ENCODE peak calls at places on chromosome 5, in ten cellular contexts. One of them, this sample, is unnamed. For H3K36me3, the result is how much of the 10 kb centered on the place peaks cover.

GRCh38 chr5:67476531-67476930 is 279.9 kb upstream of the CD180 start:
- DNase-seq in tibial artery: no peak
- DNase-seq in H7: no peak
- DNase-seq in OCI-LY7: no peak
- DNase-seq in CD8-positive, alpha-beta T cell: no peak
- DNase-seq in breast epithelium: peak
- DNase-seq in fibroblast of lung: peak
- DNase-seq in mesenchymal stem cell: peak
- DNase-seq in SK-N-SH: no peak
- DNase-seq in CD8-positive, alpha-beta memory T cell: peak
- DNase-seq in this sample: no peak

GRCh38 chr5:67268233-67269011 is 71.8 kb upstream of the CD180 start:
- DNase-seq in CD8-positive, alpha-beta memory T cell: no peak
- DNase-seq in fibroblast of lung: peak
- DNase-seq in breast epithelium: peak
- DNase-seq in mesenchymal stem cell: peak
- DNase-seq in OCI-LY7: no peak
- DNase-seq in tibial artery: peak
- DNase-seq in H7: no peak
- DNase-seq in SK-N-SH: peak
- DNase-seq in CD8-positive, alpha-beta T cell: no peak
- DNase-seq in this sample: peak

GRCh38 chr5:90954951-90955635 is 396.5 kb downstream of the ADGRV1 start:
- DNase-seq in mesenchymal stem cell: no peak
- DNase-seq in breast epithelium: no peak
- DNase-seq in fibroblast of lung: no peak
- DNase-seq in CD8-positive, alpha-beta memory T cell: no peak
- DNase-seq in CD8-positive, alpha-beta T cell: no peak
- DNase-seq in SK-N-SH: no peak
- DNase-seq in H7: no peak
- DNase-seq in tibial artery: no peak
- DNase-seq in OCI-LY7: no peak
- DNase-seq in this sample: no peak

GRCh38 chr5:173486355-173486754 is 130.1 kb downstream of the BOD1 start:
- DNase-seq in mesenchymal stem cell: no peak
- DNase-seq in H7: no peak
- DNase-seq in CD8-positive, alpha-beta T cell: no peak
- DNase-seq in SK-N-SH: no peak
- DNase-seq in OCI-LY7: no peak
- DNase-seq in breast epithelium: peak
- DNase-seq in tibial artery: peak
- DNase-seq in CD8-positive, alpha-beta memory T cell: no peak
- DNase-seq in fibroblast of lung: no peak
- DNase-seq in this sample: no peak

GRCh38 chr5:115487750-115488149 is 56.8 kb downstream of the FEM1C start:
- DNase-seq in H7: no peak
- DNase-seq in tibial artery: no peak
- DNase-seq in SK-N-SH: no peak
- DNase-seq in breast epithelium: no peak
- DNase-seq in CD8-positive, alpha-beta T cell: no peak
- DNase-seq in CD8-positive, alpha-beta memory T cell: no peak
- DNase-seq in fibroblast of lung: no peak
- DNase-seq in OCI-LY7: no peak
- DNase-seq in mesenchymal stem cell: no peak
- DNase-seq in this sample: no peak

GRCh38 chr5:96148376-96148775 is 186.7 kb upstream of the ELL2 start:
- DNase-seq in breast epithelium: no peak
- DNase-seq in H7: no peak
- DNase-seq in mesenchymal stem cell: no peak
- DNase-seq in tibial artery: no peak
- DNase-seq in fibroblast of lung: no peak
- DNase-seq in OCI-LY7: no peak
- DNase-seq in CD8-positive, alpha-beta memory T cell: no peak
- DNase-seq in SK-N-SH: no peak
- DNase-seq in CD8-positive, alpha-beta T cell: no peak
- DNase-seq in this sample: no peak

GRCh38 chr5:10635257-10635860 is 71.5 kb downstream of the ANKRD33B start:
- DNase-seq in OCI-LY7: peak
- DNase-seq in CD8-positive, alpha-beta memory T cell: no peak
- DNase-seq in tibial artery: no peak
- DNase-seq in H7: peak
- DNase-seq in breast epithelium: no peak
- DNase-seq in SK-N-SH: no peak
- DNase-seq in CD8-positive, alpha-beta T cell: peak
- DNase-seq in fibroblast of lung: peak
- DNase-seq in mesenchymal stem cell: peak
- DNase-seq in this sample: peak

GRCh38 chr5:157575096-157575872 is at the start of gene ADAM19:
- DNase-seq in OCI-LY7: peak
- DNase-seq in SK-N-SH: peak
- DNase-seq in tibial artery: peak
- DNase-seq in mesenchymal stem cell: peak
- DNase-seq in CD8-positive, alpha-beta memory T cell: no peak
- DNase-seq in CD8-positive, alpha-beta T cell: no peak
- DNase-seq in breast epithelium: no peak
- DNase-seq in H7: peak
- DNase-seq in fibroblast of lung: peak
- DNase-seq in this sample: peak

GRCh38 chr5:94432499-94432898 is 185.9 kb downstream of the KIAA0825 start:
- DNase-seq in OCI-LY7: no peak
- DNase-seq in tibial artery: no peak
- DNase-seq in breast epithelium: no peak
- DNase-seq in CD8-positive, alpha-beta memory T cell: no peak
- DNase-seq in H7: no peak
- DNase-seq in fibroblast of lung: peak
- DNase-seq in SK-N-SH: no peak
- DNase-seq in mesenchymal stem cell: peak
- DNase-seq in CD8-positive, alpha-beta T cell: no peak
- DNase-seq in this sample: peak

GRCh38 chr5:56737002-56737621 is 78.2 kb upstream of the MAP3K1 start:
- DNase-seq in H7: no peak
- DNase-seq in tibial artery: no peak
- DNase-seq in SK-N-SH: no peak
- DNase-seq in fibroblast of lung: peak
- DNase-seq in breast epithelium: no peak
- DNase-seq in mesenchymal stem cell: peak
- DNase-seq in CD8-positive, alpha-beta T cell: no peak
- DNase-seq in OCI-LY7: peak
- DNase-seq in CD8-positive, alpha-beta memory T cell: no peak
- DNase-seq in this sample: peak

GRCh38 chr5:10457682-10458574 is 16.2 kb downstream of the ROPN1L start:
- DNase-seq in SK-N-SH: peak
- DNase-seq in mesenchymal stem cell: no peak
- DNase-seq in CD8-positive, alpha-beta memory T cell: no peak
- DNase-seq in breast epithelium: peak
- DNase-seq in OCI-LY7: no peak
- DNase-seq in tibial artery: no peak
- DNase-seq in fibroblast of lung: no peak
- DNase-seq in H7: peak
- DNase-seq in CD8-positive, alpha-beta T cell: no peak
- DNase-seq in this sample: no peak

GRCh38 chr5:98397081-98397480 is 376.4 kb upstream of the RGMB start:
- DNase-seq in CD8-positive, alpha-beta T cell: no peak
- DNase-seq in mesenchymal stem cell: no peak
- DNase-seq in tibial artery: no peak
- DNase-seq in CD8-positive, alpha-beta memory T cell: no peak
- DNase-seq in fibroblast of lung: peak
- DNase-seq in breast epithelium: no peak
- DNase-seq in SK-N-SH: no peak
- DNase-seq in H7: no peak
- DNase-seq in OCI-LY7: no peak
- DNase-seq in this sample: peak

GRCh38 chr5:181161534-181162175 is 14.3 kb downstream of the OR2V2 start:
- DNase-seq in SK-N-SH: no peak
- DNase-seq in breast epithelium: no peak
- DNase-seq in fibroblast of lung: no peak
- DNase-seq in CD8-positive, alpha-beta memory T cell: no peak
- DNase-seq in H7: no peak
- DNase-seq in OCI-LY7: no peak
- DNase-seq in mesenchymal stem cell: no peak
- DNase-seq in CD8-positive, alpha-beta T cell: no peak
- DNase-seq in tibial artery: no peak
- DNase-seq in this sample: no peak

GRCh38 chr5:150119421-150120061 is 33.2 kb upstream of the CSF1R start:
- DNase-seq in SK-N-SH: no peak
- DNase-seq in tibial artery: no peak
- DNase-seq in CD8-positive, alpha-beta memory T cell: no peak
- DNase-seq in breast epithelium: no peak
- DNase-seq in OCI-LY7: no peak
- DNase-seq in H7: peak
- DNase-seq in CD8-positive, alpha-beta T cell: no peak
- DNase-seq in fibroblast of lung: no peak
- DNase-seq in mesenchymal stem cell: no peak
- DNase-seq in this sample: no peak
- H3K36me3 ChIP-seq in SK-N-SH: half or more
- H3K36me3 ChIP-seq in tibial artery: half or more
- H3K36me3 ChIP-seq in CD8-positive, alpha-beta memory T cell: under half
- H3K36me3 ChIP-seq in breast epithelium: under half
- H3K36me3 ChIP-seq in OCI-LY7: under half
- H3K36me3 ChIP-seq in H7: under half
- H3K36me3 ChIP-seq in CD8-positive, alpha-beta T cell: under half
- H3K36me3 ChIP-seq in fibroblast of lung: half or more
- H3K36me3 ChIP-seq in mesenchymal stem cell: half or more
- H3K36me3 ChIP-seq in this sample: under half

GRCh38 chr5:129103397-129103796 is 8.8 kb downstream of the ISOC1 start:
- DNase-seq in mesenchymal stem cell: no peak
- DNase-seq in OCI-LY7: no peak
- DNase-seq in H7: no peak
- DNase-seq in tibial artery: no peak
- DNase-seq in CD8-positive, alpha-beta memory T cell: no peak
- DNase-seq in fibroblast of lung: no peak
- DNase-seq in breast epithelium: no peak
- DNase-seq in SK-N-SH: peak
- DNase-seq in CD8-positive, alpha-beta T cell: no peak
- DNase-seq in this sample: no peak

GRCh38 chr5:129111351-129111750 is 16.8 kb downstream of the ISOC1 start:
- DNase-seq in CD8-positive, alpha-beta memory T cell: no peak
- DNase-seq in CD8-positive, alpha-beta T cell: no peak
- DNase-seq in H7: no peak
- DNase-seq in fibroblast of lung: no peak
- DNase-seq in tibial artery: no peak
- DNase-seq in mesenchymal stem cell: no peak
- DNase-seq in breast epithelium: no peak
- DNase-seq in OCI-LY7: no peak
- DNase-seq in SK-N-SH: no peak
- DNase-seq in this sample: no peak

GRCh38 chr5:129110742-129111141 is 16.2 kb downstream of the ISOC1 start:
- DNase-seq in OCI-LY7: no peak
- DNase-seq in CD8-positive, alpha-beta memory T cell: no peak
- DNase-seq in fibroblast of lung: no peak
- DNase-seq in mesenchymal stem cell: no peak
- DNase-seq in breast epithelium: no peak
- DNase-seq in tibial artery: no peak
- DNase-seq in H7: no peak
- DNase-seq in CD8-positive, alpha-beta T cell: no peak
- DNase-seq in SK-N-SH: no peak
- DNase-seq in this sample: no peak

GRCh38 chr5:129104910-129105455 is 10.4 kb downstream of the ISOC1 start:
- DNase-seq in OCI-LY7: no peak
- DNase-seq in CD8-positive, alpha-beta T cell: no peak
- DNase-seq in H7: no peak
- DNase-seq in breast epithelium: no peak
- DNase-seq in mesenchymal stem cell: no peak
- DNase-seq in tibial artery: no peak
- DNase-seq in SK-N-SH: no peak
- DNase-seq in fibroblast of lung: no peak
- DNase-seq in CD8-positive, alpha-beta memory T cell: no peak
- DNase-seq in this sample: no peak

DNA sequence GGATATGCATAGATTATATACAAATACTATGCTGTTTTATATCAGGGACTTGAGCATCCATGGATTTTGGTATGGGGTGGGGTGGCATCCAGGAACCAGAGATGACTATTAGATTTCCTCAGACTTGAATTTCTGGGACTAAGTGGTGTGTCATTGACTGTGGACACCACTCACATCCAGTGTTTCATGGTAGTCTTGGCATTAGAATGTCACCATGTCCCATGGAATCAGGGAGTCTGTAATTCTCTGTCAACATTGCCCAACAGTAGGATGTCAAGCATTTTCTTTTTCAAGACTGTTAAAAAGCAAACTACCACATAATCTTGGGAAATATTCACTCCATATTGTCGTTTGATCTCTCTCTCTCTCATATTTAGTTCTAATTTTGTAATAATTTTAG is 13.1 kb downstream of the ISOC1 start:
- DNase-seq in OCI-LY7: no peak
- DNase-seq in H7: no peak
- DNase-seq in CD8-positive, alpha-beta memory T cell: no peak
- DNase-seq in breast epithelium: no peak
- DNase-seq in tibial artery: no peak
- DNase-seq in mesenchymal stem cell: no peak
- DNase-seq in fibroblast of lung: no peak
- DNase-seq in SK-N-SH: no peak
- DNase-seq in CD8-positive, alpha-beta T cell: no peak
- DNase-seq in this sample: no peak
- H3K36me3 ChIP-seq in OCI-LY7: under half
- H3K36me3 ChIP-seq in H7: under half
- H3K36me3 ChIP-seq in CD8-positive, alpha-beta memory T cell: under half
- H3K36me3 ChIP-seq in breast epithelium: under half
- H3K36me3 ChIP-seq in tibial artery: under half
- H3K36me3 ChIP-seq in mesenchymal stem cell: under half
- H3K36me3 ChIP-seq in fibroblast of lung: under half
- H3K36me3 ChIP-seq in SK-N-SH: half or more
- H3K36me3 ChIP-seq in CD8-positive, alpha-beta T cell: under half
- H3K36me3 ChIP-seq in this sample: under half

GRCh38 chr5:135383803-135384495 is 15.1 kb downstream of the MACROH2A1 start:
- DNase-seq in H7: no peak
- DNase-seq in OCI-LY7: no peak
- DNase-seq in mesenchymal stem cell: no peak
- DNase-seq in CD8-positive, alpha-beta memory T cell: no peak
- DNase-seq in breast epithelium: no peak
- DNase-seq in tibial artery: no peak
- DNase-seq in fibroblast of lung: no peak
- DNase-seq in SK-N-SH: no peak
- DNase-seq in CD8-positive, alpha-beta T cell: no peak
- DNase-seq in this sample: no peak
- H3K36me3 ChIP-seq in H7: under half
- H3K36me3 ChIP-seq in OCI-LY7: half or more
- H3K36me3 ChIP-seq in mesenchymal stem cell: half or more
- H3K36me3 ChIP-seq in CD8-positive, alpha-beta memory T cell: under half
- H3K36me3 ChIP-seq in breast epithelium: under half
- H3K36me3 ChIP-seq in tibial artery: half or more
- H3K36me3 ChIP-seq in fibroblast of lung: under half
- H3K36me3 ChIP-seq in SK-N-SH: half or more
- H3K36me3 ChIP-seq in CD8-positive, alpha-beta T cell: under half
- H3K36me3 ChIP-seq in this sample: under half

GRCh38 chr5:138315751-138316278 is 15.8 kb downstream of the CDC25C start:
- DNase-seq in SK-N-SH: no peak
- DNase-seq in fibroblast of lung: no peak
- DNase-seq in OCI-LY7: no peak
- DNase-seq in CD8-positive, alpha-beta T cell: no peak
- DNase-seq in tibial artery: no peak
- DNase-seq in CD8-positive, alpha-beta memory T cell: no peak
- DNase-seq in breast epithelium: no peak
- DNase-seq in mesenchymal stem cell: no peak
- DNase-seq in H7: no peak
- DNase-seq in this sample: no peak

DNA sequence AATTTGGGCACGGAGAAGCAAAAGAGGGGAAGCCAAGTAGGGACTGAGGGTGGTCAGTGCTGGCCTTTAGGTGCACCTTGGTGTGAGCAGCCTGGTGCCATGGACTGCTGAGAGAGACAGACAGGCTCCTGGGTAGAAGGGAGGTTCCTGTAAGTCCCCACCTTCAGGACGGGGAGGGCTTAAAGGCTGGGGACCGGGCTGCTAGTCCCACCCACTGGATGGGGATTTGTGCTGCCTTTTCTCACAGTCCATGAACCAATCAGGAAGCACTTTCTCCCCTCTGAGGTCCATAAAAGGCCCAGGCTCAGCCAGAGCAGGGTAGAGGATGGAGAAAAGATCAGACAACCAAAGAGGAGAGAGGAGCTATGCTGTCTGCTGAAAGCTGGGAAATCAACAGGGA is 15.2 kb downstream of the CDC25C start:
- DNase-seq in tibial artery: no peak
- DNase-seq in H7: peak
- DNase-seq in CD8-positive, alpha-beta memory T cell: no peak
- DNase-seq in CD8-positive, alpha-beta T cell: no peak
- DNase-seq in SK-N-SH: no peak
- DNase-seq in fibroblast of lung: no peak
- DNase-seq in OCI-LY7: no peak
- DNase-seq in breast epithelium: no peak
- DNase-seq in mesenchymal stem cell: no peak
- DNase-seq in this sample: no peak
- H3K36me3 ChIP-seq in tibial artery: under half
- H3K36me3 ChIP-seq in H7: under half
- H3K36me3 ChIP-seq in CD8-positive, alpha-beta memory T cell: under half
- H3K36me3 ChIP-seq in CD8-positive, alpha-beta T cell: under half
- H3K36me3 ChIP-seq in SK-N-SH: under half
- H3K36me3 ChIP-seq in fibroblast of lung: under half
- H3K36me3 ChIP-seq in OCI-LY7: half or more
- H3K36me3 ChIP-seq in breast epithelium: under half
- H3K36me3 ChIP-seq in mesenchymal stem cell: under half
- H3K36me3 ChIP-seq in this sample: under half

This sample was measured in endothelial cell of umbilical vein.